ENCODE peak calls at places on chromosomes 2 and 18, in four cellular contexts. A, M, Y and S are unnamed samples.

GRCh38 chr2:20015482-20016083 is 3.1 kb upstream of the MATN3 start:
- DNase-seq in A (peak), M (peak), Y (peak), S (peak)

GRCh38 chr2:158772306-158773078 is 22.6 kb upstream of the DAPL1 start:
- DNase-seq in A (no peak), M (no peak), Y (no peak), S (no peak)

GRCh38 chr2:200383380-200384110 is 77.1 kb downstream of the SPATS2L start:
- DNase-seq in A (peak), M (peak), Y (no peak), S (peak)

GRCh38 chr2:231396058-231396821 is 730 bp downstream of the B3GNT7 start:
- DNase-seq in A (no peak), M (no peak), Y (no peak), S (no peak)

GRCh38 chr2:147715807-147716206 is 129.0 kb upstream of the ACVR2A start:
- DNase-seq in A (no peak), M (no peak), Y (no peak), S (no peak)

GRCh38 chr2:95329891-95330822 is 33.0 kb downstream of the KCNIP3 start:
- DNase-seq in A (no peak), M (no peak), Y (no peak), S (no peak)

GRCh38 chr2:218798767-218799504 is 17.0 kb downstream of the CYP27A1 start:
- DNase-seq in A (no peak), M (no peak), Y (no peak), S (no peak)

GRCh38 chr18:69944434-69944833 is 3.2 kb downstream of the CD226 start:
- DNase-seq in A (no peak), M (no peak), Y (no peak), S (no peak)

GRCh38 chr2:31384351-31384750 is 30.2 kb downstream of the XDH start:
- DNase-seq in A (peak), M (peak), Y (peak), S (peak)

GRCh38 chr18:35231052-35231451 is 9.8 kb upstream of the ZNF397 start:
- DNase-seq in A (peak), M (peak), Y (peak), S (peak)
- H3K4me3 ChIP-seq in A (no peak), M (no peak), Y (peak), S (no peak)

GRCh38 chr2:201856561-201856960 is 50.2 kb downstream of the CDK15 start:
- DNase-seq in A (no peak), M (no peak), Y (no peak), S (no peak)

GRCh38 chr2:201854221-201854801 is 48.0 kb downstream of the CDK15 start:
- DNase-seq in A (peak), M (peak), Y (peak), S (peak)

GRCh38 chr2:201852878-201853415 is 46.6 kb downstream of the CDK15 start:
- DNase-seq in A (peak), M (peak), Y (no peak), S (peak)

GRCh38 chr2:201855356-201855755 is 49.0 kb downstream of the CDK15 start:
- DNase-seq in A (peak), M (no peak), Y (no peak), S (no peak)

GRCh38 chr2:201854841-201855240 is 48.5 kb downstream of the CDK15 start:
- DNase-seq in A (peak), M (peak), Y (peak), S (peak)
- H3K4me3 ChIP-seq in A (no peak), M (no peak), Y (peak), S (no peak)

DNA sequence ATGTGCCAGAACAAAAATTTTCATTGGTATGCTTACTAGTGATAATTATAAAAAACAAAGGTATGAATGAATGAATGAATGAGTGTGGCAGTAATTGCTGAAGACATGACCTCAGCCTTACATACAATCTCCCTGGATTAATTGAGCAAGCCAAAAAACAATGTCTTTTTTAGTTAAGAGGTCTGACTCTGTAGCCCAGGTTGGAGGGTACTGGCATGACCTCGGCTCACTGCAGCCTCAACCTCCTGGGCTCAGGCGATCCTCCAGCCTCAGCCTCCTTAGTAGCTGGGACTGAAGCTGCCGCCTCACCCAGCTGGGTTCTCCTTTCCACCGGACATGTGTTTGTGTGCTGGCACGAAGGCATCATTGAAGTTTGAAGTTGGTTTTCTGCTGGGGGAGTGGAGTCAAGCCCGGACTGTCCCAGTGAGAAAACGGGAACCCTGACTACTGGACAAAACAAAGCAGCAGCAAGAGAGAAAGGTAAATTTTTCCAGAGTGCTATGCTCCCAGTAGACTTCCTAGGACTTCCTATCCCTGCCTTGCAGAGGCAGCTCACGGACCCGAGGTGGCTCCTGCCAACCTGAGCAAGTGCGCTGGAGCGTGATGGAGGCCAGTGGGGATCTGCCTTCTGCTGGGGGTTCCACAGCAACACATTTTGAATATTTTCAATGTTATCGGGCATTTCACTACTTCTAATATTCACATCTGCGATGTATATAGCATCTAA is 6.4 kb upstream of the IMP4 start:
- DNase-seq in A (no peak), M (no peak), Y (no peak), S (no peak)
- H3K4me3 ChIP-seq in A (no peak), M (no peak), Y (no peak), S (no peak)

GRCh38 chr2:134693359-134694330 is 25.2 kb downstream of the TMEM163 start:
- DNase-seq in A (no peak), M (no peak), Y (no peak), S (no peak)

GRCh38 chr2:134692461-134692860 is 26.3 kb downstream of the TMEM163 start:
- DNase-seq in A (no peak), M (no peak), Y (no peak), S (no peak)

GRCh38 chr2:134694411-134694810 is 24.4 kb downstream of the TMEM163 start:
- DNase-seq in A (no peak), M (no peak), Y (no peak), S (no peak)

GRCh38 chr2:134689303-134689702 is 29.5 kb downstream of the TMEM163 start:
- DNase-seq in A (no peak), M (no peak), Y (no peak), S (no peak)

DNA sequence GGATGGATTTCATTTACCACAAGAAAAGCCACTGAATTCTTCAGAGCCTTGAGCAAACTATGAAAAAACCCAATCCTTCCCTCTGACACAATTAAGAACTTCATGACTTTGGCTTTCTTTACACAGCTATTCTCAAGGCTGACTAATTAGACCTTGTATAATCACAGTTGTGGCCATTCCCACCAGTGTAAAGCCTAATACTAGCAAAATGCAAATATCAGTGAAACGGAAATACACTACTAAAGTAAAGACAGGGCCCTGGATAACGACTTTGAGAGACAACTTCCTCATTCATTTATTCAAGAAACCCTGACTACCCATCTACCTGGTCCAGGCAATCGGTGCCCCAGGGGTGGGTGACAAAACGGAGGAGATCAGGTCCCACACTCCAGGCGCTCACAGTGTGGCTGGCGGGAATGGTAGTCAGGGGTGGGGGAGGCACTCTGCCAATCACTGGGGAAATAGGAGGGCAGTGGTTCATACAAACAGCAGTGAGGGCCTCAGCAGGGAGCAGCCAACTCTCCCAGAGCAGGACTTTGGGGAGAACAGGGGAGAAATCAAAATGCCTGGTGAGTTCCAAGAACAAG is 28.1 kb downstream of the TMEM163 start:
- DNase-seq in A (no peak), M (no peak), Y (no peak), S (no peak)
- H3K4me3 ChIP-seq in A (no peak), M (no peak), Y (no peak), S (no peak)

GRCh38 chr2:222434204-222434603 is 9.9 kb downstream of the SGPP2 start:
- DNase-seq in A (no peak), M (no peak), Y (no peak), S (no peak)
- H3K4me3 ChIP-seq in A (no peak), M (no peak), Y (no peak), S (no peak)

DNA sequence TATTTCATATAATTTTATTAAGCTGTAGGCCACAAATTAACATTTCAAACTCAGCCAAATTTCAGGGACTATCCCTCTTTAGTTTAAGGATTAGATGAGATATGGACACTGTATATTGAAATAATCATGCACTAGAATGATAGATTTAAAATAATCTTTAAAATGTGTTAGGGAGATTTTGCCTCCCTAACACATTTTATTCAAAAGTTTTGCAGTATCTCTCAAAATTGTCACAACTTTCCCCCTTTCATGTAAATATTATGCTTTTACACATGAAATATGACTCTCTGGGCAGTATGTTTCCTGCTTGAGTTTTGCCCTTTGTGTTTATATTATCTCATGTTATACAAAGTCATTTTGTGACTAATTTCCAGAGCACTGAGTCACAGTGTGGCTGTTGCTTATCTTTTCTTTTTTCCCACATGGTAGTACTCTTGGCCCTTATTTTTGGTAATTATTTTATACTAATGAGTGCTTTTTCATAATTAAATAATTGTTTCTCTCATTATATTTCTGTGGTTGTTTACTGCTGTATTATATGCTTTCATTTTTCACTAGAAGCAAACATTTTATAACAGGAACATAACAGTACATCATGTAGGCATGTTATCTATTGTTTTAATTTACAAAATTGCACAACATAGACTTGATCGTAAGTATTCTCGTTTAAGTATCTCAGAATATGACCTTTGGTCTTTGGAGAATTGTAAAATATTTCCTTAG is 1.1 kb downstream of the TFPI start:
- DNase-seq in A (peak), M (peak), Y (no peak), S (peak)
- H3K4me3 ChIP-seq in A (peak), M (no peak), Y (peak), S (no peak)

GRCh38 chr18:28175047-28175929 is 1.6 kb downstream of the CDH2 start:
- DNase-seq in A (peak), M (no peak), Y (no peak), S (peak)

GRCh38 chr18:28174181-28174906 is 2.6 kb downstream of the CDH2 start:
- DNase-seq in A (no peak), M (no peak), Y (no peak), S (no peak)

GRCh38 chr18:28176674-28176932 is 327 bp downstream of the CDH2 start:
- DNase-seq in A (no peak), M (no peak), Y (no peak), S (peak)

GRCh38 chr18:28176933-28177827 is at the start of gene CDH2:
- DNase-seq in A (peak), M (peak), Y (peak), S (peak)

DNA sequence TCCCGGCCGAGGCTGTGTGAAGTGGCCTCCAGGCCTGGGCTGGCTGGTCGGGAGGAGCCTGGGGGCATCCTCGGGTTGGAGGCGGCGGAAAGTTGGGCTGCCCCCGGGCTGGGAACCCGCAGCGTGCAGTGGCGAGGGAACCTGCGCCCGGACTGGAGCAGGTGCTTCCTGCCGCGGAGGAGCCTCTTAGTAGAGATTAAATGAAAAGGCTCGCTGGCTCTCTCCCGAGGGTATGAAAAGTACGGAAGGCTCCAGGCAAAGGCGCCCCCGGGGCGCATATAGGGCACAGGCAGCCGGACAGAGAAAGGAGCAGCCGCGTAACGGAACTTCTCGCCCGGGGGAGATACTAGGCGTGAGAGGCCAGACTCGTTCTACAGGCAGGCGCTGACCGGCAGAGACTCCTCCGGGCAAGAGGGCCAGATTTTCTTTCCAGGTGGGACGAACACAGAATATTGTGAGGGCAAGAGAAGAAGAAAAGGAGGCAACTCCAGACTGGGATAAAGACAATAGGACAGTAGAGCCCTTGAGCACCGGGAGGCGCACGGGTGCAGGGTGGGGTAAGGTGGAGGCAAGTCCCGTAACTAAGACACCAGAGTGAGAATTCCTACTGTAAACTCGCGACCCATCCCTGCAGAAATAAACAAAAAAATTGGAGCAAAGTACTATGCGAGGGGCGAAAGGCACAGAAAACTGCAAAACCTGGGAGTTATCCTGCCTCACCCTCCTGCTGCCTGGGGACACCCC is 828 bp downstream of the CDH2 start:
- DNase-seq in A (peak), M (no peak), Y (no peak), S (peak)
- H3K4me3 ChIP-seq in A (peak), M (peak), Y (peak), S (peak)

GRCh38 chr2:134247679-134248078 is 6.2 kb upstream of the MGAT5 start:
- DNase-seq in A (no peak), M (no peak), Y (no peak), S (no peak)
- H3K4me3 ChIP-seq in A (no peak), M (no peak), Y (no peak), S (no peak)